ENCODE peak calls at places on chromosomes 13 and 19, in ten cellular contexts. Y is Peyer's patch, N is AG04450, G is suprapubic skin, V is cardiac muscle cell, K is pancreas, H is transverse colon, B is neural progenitor cell, J is endodermal cell, C is tibial artery. U is an unnamed sample.

GRCh38 chr19:33445752-33446070 is 72.2 kb downstream of the CEBPG start:
- DNase-seq in Y (peak), N (no peak), G (peak), V (no peak), K (no peak), H (no peak), B (no peak), J (no peak), C (no peak), U (no peak)

GRCh38 chr19:49862411-49863253 is 4.7 kb downstream of the PNKP start:
- DNase-seq in Y (no peak), N (no peak), G (no peak), V (peak), K (peak), H (no peak), B (peak), J (peak), C (no peak), U (peak)

GRCh38 chr19:10503002-10503789 is at the start of gene KEAP1:
- DNase-seq in Y (peak), N (no peak), G (no peak), V (no peak), K (peak), H (peak), B (peak), J (peak), C (peak), U (peak)

GRCh38 chr13:25455146-25455545 is 83.4 kb downstream of the ATP8A2 start:
- DNase-seq in Y (no peak), N (no peak), G (no peak), V (no peak), K (no peak), H (no peak), B (no peak), J (no peak), C (no peak), U (no peak)

GRCh38 chr13:99123101-99124045 is 77.3 kb upstream of the UBAC2 start:
- DNase-seq in Y (no peak), N (no peak), G (no peak), V (no peak), K (no peak), H (no peak), B (no peak), J (no peak), C (no peak), U (no peak)

GRCh38 chr13:111397202-111397880 is 76.9 kb downstream of the TEX29 start:
- DNase-seq in Y (peak), N (no peak), G (peak), V (no peak), K (no peak), H (no peak), B (no peak), J (peak), C (peak), U (no peak)

GRCh38 chr13:105410602-105411001 is 1124.9 kb downstream of the EFNB2 start:
- DNase-seq in Y (peak), N (no peak), G (no peak), V (peak), K (peak), H (peak), B (peak), J (peak), C (peak), U (peak)

GRCh38 chr13:39913339-39913738 is 257.9 kb downstream of the COG6 start:
- DNase-seq in Y (no peak), N (no peak), G (no peak), V (no peak), K (no peak), H (no peak), B (no peak), J (no peak), C (no peak), U (no peak)

GRCh38 chr19:38057954-38058690 is 151.1 kb downstream of the SIPA1L3 start:
- DNase-seq in Y (peak), N (no peak), G (no peak), V (no peak), K (peak), H (peak), B (no peak), J (peak), C (no peak), U (peak)

GRCh38 chr19:11374449-11375142 is at the start of gene SWSAP1:
- DNase-seq in Y (peak), N (peak), G (peak), V (peak), K (peak), H (peak), B (peak), J (peak), C (peak), U (peak)

GRCh38 chr13:92549275-92549674 is 677.3 kb upstream of the GPC6 start:
- DNase-seq in Y (no peak), N (no peak), G (no peak), V (no peak), K (no peak), H (no peak), B (no peak), J (no peak), C (no peak), U (no peak)

GRCh38 chr19:56671613-56671994 is at the start of gene ZNF835:
- DNase-seq in Y (peak), N (no peak), G (peak), V (peak), K (peak), H (peak), B (no peak), J (peak), C (peak), U (peak)

GRCh38 chr13:68808456-68808855 is 1299.2 kb upstream of the ATXN8OS start:
- DNase-seq in Y (no peak), N (no peak), G (no peak), V (no peak), K (no peak), H (no peak), B (no peak), J (no peak), C (no peak), U (no peak)

GRCh38 chr13:93708323-93709075 is 481.9 kb downstream of the GPC6 start:
- DNase-seq in Y (no peak), N (no peak), G (no peak), V (no peak), K (no peak), H (no peak), B (no peak), J (no peak), C (no peak), U (no peak)

DNA sequence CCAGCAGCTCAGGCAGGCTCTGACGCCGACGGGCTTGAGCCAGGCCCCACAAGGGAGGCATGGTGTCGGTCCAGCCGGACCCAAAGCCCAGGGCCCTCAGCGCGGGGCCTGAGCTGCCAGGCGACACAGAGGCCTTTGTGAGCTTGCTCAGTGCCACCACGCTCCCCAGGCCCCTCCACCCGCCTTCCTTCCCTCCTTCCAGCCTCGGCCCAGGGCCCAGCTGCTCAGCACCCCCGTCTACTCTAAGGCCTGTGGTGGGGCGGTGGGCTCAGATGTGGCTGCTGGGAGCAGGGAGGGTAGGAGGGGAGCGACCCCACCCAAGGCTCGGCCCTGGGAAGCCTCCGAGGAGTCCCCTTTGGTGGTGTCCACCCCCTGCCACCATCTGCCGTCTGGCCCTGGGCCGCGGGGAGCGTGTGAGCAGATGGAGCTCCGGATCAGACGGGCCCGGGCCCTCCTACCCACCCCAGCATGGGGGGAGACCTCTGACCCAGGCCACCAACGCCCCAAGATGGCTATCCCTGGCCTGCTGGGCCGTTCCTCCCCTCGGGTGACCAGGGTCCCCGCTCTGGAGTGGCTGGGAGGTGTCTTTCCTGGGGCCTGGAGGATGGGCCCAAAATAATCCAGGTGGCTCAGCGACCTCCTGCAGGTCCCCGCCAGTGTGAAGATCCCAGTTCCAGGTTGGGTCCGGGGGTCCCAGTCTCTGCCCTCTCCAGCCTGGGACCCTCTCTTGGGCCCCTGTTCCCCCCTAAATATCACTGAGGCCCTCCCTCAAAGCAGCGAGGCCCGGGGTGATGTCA is 7.8 kb downstream of the ZBTB7A start:
- DNase-seq in Y (no peak), N (no peak), G (no peak), V (no peak), K (no peak), H (peak), B (no peak), J (no peak), C (no peak), U (peak)
- H3K4me3 ChIP-seq in Y (peak), N (peak), G (peak), V (no peak), K (no peak), H (no peak), B (no peak), J (no peak), C (peak), U (peak)

DNA sequence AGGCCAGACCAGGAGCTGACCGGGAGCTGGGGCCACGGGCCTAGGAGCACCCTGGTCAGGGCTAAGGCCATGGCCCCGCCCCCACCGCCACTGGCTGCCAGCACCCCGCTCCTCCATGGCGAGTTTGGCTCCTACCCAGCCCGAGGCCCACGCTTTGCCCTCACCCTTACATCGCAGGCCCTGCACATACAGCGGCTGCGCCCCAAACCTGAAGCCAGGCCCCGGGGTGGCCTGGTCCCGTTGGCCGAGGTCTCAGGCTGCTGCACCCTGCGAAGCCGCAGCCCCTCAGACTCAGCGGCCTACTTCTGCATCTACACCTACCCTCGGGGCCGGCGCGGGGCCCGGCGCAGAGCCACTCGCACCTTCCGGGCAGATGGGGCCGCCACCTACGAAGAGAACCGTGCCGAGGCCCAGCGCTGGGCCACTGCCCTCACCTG is 6.6 kb downstream of the SPHK2 start:
- DNase-seq in Y (no peak), N (no peak), G (no peak), V (no peak), K (peak), H (peak), B (no peak), J (peak), C (no peak), U (no peak)
- H3K27ac ChIP-seq in Y (no peak), N (no peak), G (no peak), V (no peak), K (no peak), H (peak), B (no peak), J (no peak), C (no peak), U (no peak)

GRCh38 chr13:27338816-27339215 is 68.2 kb downstream of the RASL11A start:
- DNase-seq in Y (no peak), N (no peak), G (no peak), V (peak), K (no peak), H (no peak), B (peak), J (peak), C (no peak), U (no peak)
- TF ChIP-seq CTCF in Y (no peak), N (peak), G (no peak), V (no peak), K (no peak), H (no peak), B (peak), J (peak), C (no peak), U (no peak)

GRCh38 chr19:43681826-43682225 is 11.9 kb upstream of the PLAUR start:
- DNase-seq in Y (no peak), N (no peak), G (no peak), V (no peak), K (no peak), H (no peak), B (no peak), J (no peak), C (no peak), U (no peak)
- H3K4me3 ChIP-seq in Y (no peak), N (no peak), G (no peak), V (no peak), K (no peak), H (no peak), B (no peak), J (no peak), C (no peak), U (no peak)

GRCh38 chr19:17512574-17512939 is 1.1 kb downstream of the PGLS start:
- DNase-seq in Y (peak), N (no peak), G (no peak), V (no peak), K (no peak), H (peak), B (no peak), J (no peak), C (no peak), U (no peak)
- H3K27ac ChIP-seq in Y (peak), N (no peak), G (peak), V (peak), K (peak), H (peak), B (no peak), J (peak), C (peak), U (peak)

GRCh38 chr13:44967656-44968451 is 21.4 kb downstream of the NUFIP1 start:
- DNase-seq in Y (no peak), N (no peak), G (no peak), V (no peak), K (no peak), H (no peak), B (no peak), J (no peak), C (no peak), U (no peak)
- TF ChIP-seq CTCF in Y (no peak), N (peak), G (no peak), V (peak), K (no peak), H (no peak), B (no peak), J (peak), C (no peak), U (no peak)

DNA sequence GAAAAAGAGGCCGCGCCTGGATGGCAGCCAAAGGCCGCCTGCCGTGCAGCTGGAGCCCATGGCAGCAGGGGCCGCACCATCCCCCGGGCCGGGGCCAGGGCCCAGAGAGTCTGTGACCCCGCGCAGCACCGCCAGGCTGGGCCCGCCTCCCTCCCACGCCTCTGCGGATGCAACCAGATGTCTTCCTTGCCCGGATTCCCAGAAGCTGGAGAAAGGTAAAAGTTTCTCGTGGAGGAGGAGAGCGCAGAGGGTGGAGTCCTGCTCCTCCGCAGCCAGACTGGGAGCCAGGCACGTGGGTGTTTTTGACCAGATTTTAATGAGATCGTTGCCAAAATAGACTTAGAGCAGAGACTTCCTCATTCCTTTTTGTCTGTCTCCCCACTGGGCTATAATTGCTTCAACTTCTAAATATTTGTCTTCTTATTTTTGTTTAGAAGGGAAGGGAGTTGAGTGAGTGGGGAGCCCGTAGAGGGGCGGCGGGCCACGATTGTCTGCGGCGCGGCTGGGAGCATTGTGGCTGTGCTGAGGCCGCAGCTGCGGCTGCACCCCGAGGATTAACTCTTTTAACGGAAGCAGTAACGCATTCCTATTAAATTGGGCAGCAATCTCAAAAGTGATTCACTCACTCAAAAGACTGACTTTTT is 22.8 kb upstream of the NDUFS7 start:
- DNase-seq in Y (peak), N (peak), G (no peak), V (no peak), K (peak), H (peak), B (peak), J (peak), C (peak), U (no peak)
- H3K4me3 ChIP-seq in Y (no peak), N (peak), G (peak), V (no peak), K (no peak), H (no peak), B (peak), J (no peak), C (peak), U (no peak)

GRCh38 chr13:101258509-101258908 is 157.8 kb downstream of the NALCN start:
- DNase-seq in Y (no peak), N (no peak), G (no peak), V (no peak), K (no peak), H (no peak), B (no peak), J (no peak), C (no peak), U (no peak)
- H3K27ac ChIP-seq in Y (no peak), N (no peak), G (no peak), V (no peak), K (no peak), H (no peak), B (no peak), J (no peak), C (no peak), U (no peak)

DNA sequence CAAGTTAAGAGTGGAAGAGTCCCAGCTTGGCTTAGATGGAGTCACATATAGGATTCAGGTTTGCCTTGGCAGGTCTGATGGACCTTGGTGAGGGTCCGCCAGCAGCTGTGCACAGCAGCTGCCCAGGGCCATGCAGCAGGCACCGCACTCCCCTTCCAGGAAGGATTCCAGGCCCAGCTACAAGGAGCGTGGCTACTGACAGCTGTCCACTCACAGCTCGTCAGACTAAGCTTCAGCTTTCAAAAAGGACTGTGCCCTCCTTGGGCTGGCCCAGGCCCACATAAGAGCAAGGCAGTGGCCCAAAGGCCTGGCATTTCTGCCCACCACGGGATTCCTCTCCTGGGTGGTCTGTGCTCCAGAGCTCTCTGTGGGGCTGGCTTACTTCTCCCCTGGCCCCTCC is 68.4 kb downstream of the ALOX5AP start:
- DNase-seq in Y (no peak), N (no peak), G (no peak), V (no peak), K (no peak), H (no peak), B (no peak), J (no peak), C (no peak), U (no peak)
- TF ChIP-seq CTCF in Y (no peak), N (no peak), G (no peak), V (no peak), K (no peak), H (no peak), B (no peak), J (no peak), C (no peak), U (no peak)

GRCh38 chr19:14433454-14434156 is 499 bp downstream of the PKN1 start:
- DNase-seq in Y (peak), N (no peak), G (no peak), V (no peak), K (peak), H (peak), B (peak), J (peak), C (no peak), U (no peak)

GRCh38 chr19:14434543-14435319 is 1.6 kb downstream of the PKN1 start:
- DNase-seq in Y (peak), N (no peak), G (no peak), V (no peak), K (peak), H (peak), B (no peak), J (no peak), C (peak), U (no peak)

GRCh38 chr19:14437578-14438140 is 4.6 kb downstream of the PKN1 start:
- DNase-seq in Y (no peak), N (no peak), G (no peak), V (no peak), K (no peak), H (no peak), B (no peak), J (no peak), C (no peak), U (no peak)

GRCh38 chr19:14434157-14434501 is 1.0 kb downstream of the PKN1 start:
- DNase-seq in Y (no peak), N (no peak), G (no peak), V (no peak), K (no peak), H (no peak), B (no peak), J (no peak), C (no peak), U (no peak)

GRCh38 chr19:14435320-14436050 is 2.4 kb downstream of the PKN1 start:
- DNase-seq in Y (no peak), N (no peak), G (no peak), V (no peak), K (no peak), H (no peak), B (no peak), J (no peak), C (no peak), U (no peak)
- H3K4me3 ChIP-seq in Y (no peak), N (no peak), G (peak), V (no peak), K (no peak), H (no peak), B (no peak), J (no peak), C (no peak), U (no peak)

U was measured in WERI-Rb-1.